ENCODE peak calls at places on chromosome 2, in nine cellular contexts. V, M, Z, K, I, G, P, F and W are unnamed samples.

GRCh38 chr2:220310326-220310936 is 683.0 kb downstream of the SLC4A3 start:
- DNase-seq in F (no peak), P (no peak), G (no peak), Z (no peak), I (no peak), K (no peak), V (no peak), M (no peak), W (no peak)

GRCh38 chr2:239990966-239991365 is 34.2 kb downstream of the NDUFA10 start:
- DNase-seq in G (no peak), I (no peak), M (no peak), F (no peak), P (no peak), K (no peak), Z (no peak), V (no peak), W (no peak)

GRCh38 chr2:60352491-60353405 is 200.7 kb downstream of the BCL11A start:
- DNase-seq in V (no peak), I (no peak), G (no peak), Z (no peak), M (no peak), P (no peak), K (no peak), F (no peak), W (no peak)

GRCh38 chr2:186575302-186575701 is 14.6 kb upstream of the ITGAV start:
- DNase-seq in K (peak; percentile 83), V (peak; percentile 83), F (peak; percentile 90), P (peak; percentile 98), M (no peak), I (peak; percentile 76), Z (no peak), G (peak; percentile 71), W (peak; percentile 62)

GRCh38 chr2:176187306-176188217 is 906 bp upstream of the HOXD1 start:
- DNase-seq in I (peak; percentile 6), V (no peak), M (no peak), K (no peak), F (peak; percentile 53), P (no peak), G (no peak), Z (no peak), W (no peak)

GRCh38 chr2:36854241-36854640 is 112.1 kb downstream of the STRN start:
- DNase-seq in M (no peak), P (no peak), K (no peak), Z (no peak), I (no peak), G (no peak), V (no peak), F (no peak), W (no peak)

GRCh38 chr2:40511661-40512213 is 59.8 kb upstream of the SLC8A1 start:
- DNase-seq in K (peak; percentile 8), V (no peak), I (no peak), Z (no peak), F (peak; percentile 66), P (peak; percentile 95), G (peak; percentile 27), M (no peak), W (no peak)

GRCh38 chr2:37683926-37684780 is 12.7 kb upstream of the CDC42EP3 start:
- DNase-seq in Z (no peak), P (no peak), G (no peak), I (no peak), K (no peak), F (no peak), M (no peak), V (no peak), W (peak; percentile 24)

GRCh38 chr2:69466728-69467127 is 29.5 kb upstream of the NFU1 start:
- DNase-seq in M (no peak), Z (no peak), G (no peak), I (no peak), V (no peak), P (no peak), K (no peak), F (no peak), W (no peak)

GRCh38 chr2:3491306-3491705 is 28.0 kb downstream of the ADI1 start:
- DNase-seq in Z (no peak), V (no peak), G (no peak), P (no peak), K (no peak), M (no peak), F (peak; percentile 4), I (no peak), W (no peak)

GRCh38 chr2:231305221-231305620 is 90.3 kb upstream of the B3GNT7 start:
- DNase-seq in I (no peak), Z (no peak), M (no peak), P (no peak), V (no peak), K (no peak), G (no peak), F (no peak), W (no peak)